ENCODE peak calls at places on chromosomes 12 and 14, in nine cellular contexts. One of them, this sample, is unnamed.

GRCh38 chr12:100576311-100577036 is 3.0 kb downstream of the GAS2L3 start:
- DNase-seq in CD8-positive, alpha-beta T cell: no peak
- DNase-seq in left lung: no peak
- DNase-seq in GM23248: peak
- DNase-seq in tibial artery: no peak
- DNase-seq in Peyer's patch: no peak
- DNase-seq in OCI-LY7: no peak
- DNase-seq in pancreas: no peak
- DNase-seq in fibroblast of lung: peak
- DNase-seq in this sample: no peak

GRCh38 chr12:56296207-56296785 is 3.8 kb downstream of the CS start:
- DNase-seq in CD8-positive, alpha-beta T cell: no peak
- DNase-seq in left lung: no peak
- DNase-seq in GM23248: no peak
- DNase-seq in tibial artery: no peak
- DNase-seq in Peyer's patch: no peak
- DNase-seq in OCI-LY7: no peak
- DNase-seq in pancreas: no peak
- DNase-seq in fibroblast of lung: no peak
- DNase-seq in this sample: no peak

GRCh38 chr12:92905258-92905810 is 23.8 kb downstream of the EEA1 start:
- DNase-seq in CD8-positive, alpha-beta T cell: no peak
- DNase-seq in left lung: no peak
- DNase-seq in GM23248: no peak
- DNase-seq in tibial artery: no peak
- DNase-seq in Peyer's patch: no peak
- DNase-seq in OCI-LY7: no peak
- DNase-seq in pancreas: no peak
- DNase-seq in fibroblast of lung: no peak
- DNase-seq in this sample: no peak

GRCh38 chr12:52005903-52006703 is 643 bp upstream of the TAMALIN start:
- DNase-seq in CD8-positive, alpha-beta T cell: no peak
- DNase-seq in left lung: peak
- DNase-seq in GM23248: no peak
- DNase-seq in tibial artery: peak
- DNase-seq in Peyer's patch: peak
- DNase-seq in OCI-LY7: peak
- DNase-seq in pancreas: no peak
- DNase-seq in fibroblast of lung: no peak
- DNase-seq in this sample: no peak

GRCh38 chr12:95548056-95548538 is 3.2 kb downstream of the USP44 start:
- DNase-seq in CD8-positive, alpha-beta T cell: peak
- DNase-seq in left lung: peak
- DNase-seq in GM23248: peak
- DNase-seq in tibial artery: no peak
- DNase-seq in Peyer's patch: no peak
- DNase-seq in OCI-LY7: peak
- DNase-seq in pancreas: peak
- DNase-seq in fibroblast of lung: no peak
- DNase-seq in this sample: no peak

GRCh38 chr12:91274886-91275285 is 92.3 kb upstream of the DCN start:
- DNase-seq in CD8-positive, alpha-beta T cell: no peak
- DNase-seq in left lung: no peak
- DNase-seq in GM23248: peak
- DNase-seq in tibial artery: no peak
- DNase-seq in Peyer's patch: no peak
- DNase-seq in OCI-LY7: no peak
- DNase-seq in pancreas: no peak
- DNase-seq in fibroblast of lung: peak
- DNase-seq in this sample: no peak

GRCh38 chr14:82190812-82191211 is 657.2 kb upstream of the SEL1L start:
- DNase-seq in CD8-positive, alpha-beta T cell: no peak
- DNase-seq in left lung: no peak
- DNase-seq in GM23248: no peak
- DNase-seq in tibial artery: no peak
- DNase-seq in Peyer's patch: no peak
- DNase-seq in OCI-LY7: no peak
- DNase-seq in pancreas: no peak
- DNase-seq in fibroblast of lung: no peak
- DNase-seq in this sample: peak

GRCh38 chr12:47852096-47852571 is 32.4 kb upstream of the HDAC7 start:
- DNase-seq in CD8-positive, alpha-beta T cell: no peak
- DNase-seq in left lung: no peak
- DNase-seq in GM23248: no peak
- DNase-seq in tibial artery: peak
- DNase-seq in Peyer's patch: no peak
- DNase-seq in OCI-LY7: no peak
- DNase-seq in pancreas: no peak
- DNase-seq in fibroblast of lung: no peak
- DNase-seq in this sample: no peak

GRCh38 chr14:33592298-33592697 is 358.6 kb downstream of the EGLN3 start:
- DNase-seq in CD8-positive, alpha-beta T cell: no peak
- DNase-seq in left lung: no peak
- DNase-seq in GM23248: peak
- DNase-seq in tibial artery: no peak
- DNase-seq in Peyer's patch: no peak
- DNase-seq in OCI-LY7: no peak
- DNase-seq in pancreas: no peak
- DNase-seq in fibroblast of lung: peak
- DNase-seq in this sample: no peak

GRCh38 chr12:54759751-54760150 is 94.6 kb upstream of the MUCL1 start:
- DNase-seq in CD8-positive, alpha-beta T cell: no peak
- DNase-seq in left lung: no peak
- DNase-seq in GM23248: peak
- DNase-seq in tibial artery: no peak
- DNase-seq in Peyer's patch: no peak
- DNase-seq in OCI-LY7: peak
- DNase-seq in pancreas: no peak
- DNase-seq in fibroblast of lung: no peak
- DNase-seq in this sample: peak

GRCh38 chr12:100221523-100221922 is 20.9 kb downstream of the ACTR6 start:
- DNase-seq in CD8-positive, alpha-beta T cell: no peak
- DNase-seq in left lung: no peak
- DNase-seq in GM23248: no peak
- DNase-seq in tibial artery: no peak
- DNase-seq in Peyer's patch: no peak
- DNase-seq in OCI-LY7: no peak
- DNase-seq in pancreas: no peak
- DNase-seq in fibroblast of lung: no peak
- DNase-seq in this sample: no peak

GRCh38 chr12:53983580-53984572 is 1.1 kb upstream of the HOXC10 start:
- DNase-seq in CD8-positive, alpha-beta T cell: no peak
- DNase-seq in left lung: no peak
- DNase-seq in GM23248: no peak
- DNase-seq in tibial artery: no peak
- DNase-seq in Peyer's patch: no peak
- DNase-seq in OCI-LY7: no peak
- DNase-seq in pancreas: no peak
- DNase-seq in fibroblast of lung: no peak
- DNase-seq in this sample: no peak

GRCh38 chr12:26271889-26272492 is 76.6 kb downstream of the SSPN start:
- DNase-seq in CD8-positive, alpha-beta T cell: no peak
- DNase-seq in left lung: peak
- DNase-seq in GM23248: peak
- DNase-seq in tibial artery: peak
- DNase-seq in Peyer's patch: peak
- DNase-seq in OCI-LY7: no peak
- DNase-seq in pancreas: peak
- DNase-seq in fibroblast of lung: peak
- DNase-seq in this sample: no peak

GRCh38 chr12:18479266-18479665 is 217.9 kb downstream of the PIK3C2G start:
- DNase-seq in CD8-positive, alpha-beta T cell: no peak
- DNase-seq in left lung: no peak
- DNase-seq in GM23248: no peak
- DNase-seq in tibial artery: no peak
- DNase-seq in Peyer's patch: no peak
- DNase-seq in OCI-LY7: no peak
- DNase-seq in pancreas: no peak
- DNase-seq in fibroblast of lung: no peak
- DNase-seq in this sample: no peak

GRCh38 chr14:50801706-50802105 is 29.3 kb downstream of the NIN start:
- DNase-seq in CD8-positive, alpha-beta T cell: no peak
- DNase-seq in left lung: no peak
- DNase-seq in GM23248: peak
- DNase-seq in tibial artery: no peak
- DNase-seq in Peyer's patch: no peak
- DNase-seq in OCI-LY7: no peak
- DNase-seq in pancreas: no peak
- DNase-seq in fibroblast of lung: peak
- DNase-seq in this sample: no peak

GRCh38 chr14:70888681-70889175 is 18.5 kb upstream of the PCNX1 start:
- DNase-seq in CD8-positive, alpha-beta T cell: no peak
- DNase-seq in left lung: no peak
- DNase-seq in GM23248: peak
- DNase-seq in tibial artery: no peak
- DNase-seq in Peyer's patch: no peak
- DNase-seq in OCI-LY7: no peak
- DNase-seq in pancreas: no peak
- DNase-seq in fibroblast of lung: peak
- DNase-seq in this sample: no peak

DNA sequence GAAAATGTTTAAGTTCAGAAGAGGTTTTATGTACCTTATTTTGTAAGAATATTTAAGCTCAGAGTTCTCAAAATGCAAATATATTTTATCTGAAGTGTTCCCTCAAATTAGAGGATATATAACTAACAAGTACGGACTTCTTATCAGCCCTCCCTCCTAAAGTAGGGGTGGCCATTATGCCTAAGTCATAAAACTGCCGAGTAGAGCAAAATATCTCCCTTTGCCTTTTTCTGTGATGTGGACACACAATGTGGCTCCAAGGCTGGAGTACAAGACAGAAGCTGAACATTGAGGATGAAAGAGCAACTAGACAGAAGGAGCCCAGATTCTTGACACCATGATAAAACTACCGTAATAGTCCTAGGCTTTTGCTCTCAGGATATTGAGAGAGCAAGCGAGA is 120.9 kb downstream of the MED13L start:
- DNase-seq in CD8-positive, alpha-beta T cell: no peak
- DNase-seq in left lung: no peak
- DNase-seq in GM23248: no peak
- DNase-seq in tibial artery: no peak
- DNase-seq in Peyer's patch: no peak
- DNase-seq in OCI-LY7: no peak
- DNase-seq in pancreas: no peak
- DNase-seq in fibroblast of lung: no peak
- DNase-seq in this sample: no peak
- H3K27ac ChIP-seq in CD8-positive, alpha-beta T cell: no peak
- H3K27ac ChIP-seq in left lung: no peak
- H3K27ac ChIP-seq in GM23248: no peak
- H3K27ac ChIP-seq in tibial artery: no peak
- H3K27ac ChIP-seq in Peyer's patch: no peak
- H3K27ac ChIP-seq in OCI-LY7: no peak
- H3K27ac ChIP-seq in pancreas: no peak
- H3K27ac ChIP-seq in fibroblast of lung: no peak
- H3K27ac ChIP-seq in this sample: no peak

GRCh38 chr12:115464008-115464672 is 780.2 kb upstream of the TBX3 start:
- DNase-seq in CD8-positive, alpha-beta T cell: no peak
- DNase-seq in left lung: no peak
- DNase-seq in GM23248: no peak
- DNase-seq in tibial artery: no peak
- DNase-seq in Peyer's patch: no peak
- DNase-seq in OCI-LY7: no peak
- DNase-seq in pancreas: no peak
- DNase-seq in fibroblast of lung: no peak
- DNase-seq in this sample: no peak

GRCh38 chr12:115466076-115466475 is 782.1 kb upstream of the TBX3 start:
- DNase-seq in CD8-positive, alpha-beta T cell: no peak
- DNase-seq in left lung: no peak
- DNase-seq in GM23248: no peak
- DNase-seq in tibial artery: no peak
- DNase-seq in Peyer's patch: no peak
- DNase-seq in OCI-LY7: no peak
- DNase-seq in pancreas: no peak
- DNase-seq in fibroblast of lung: peak
- DNase-seq in this sample: no peak

GRCh38 chr12:115461401-115461800 is 777.4 kb upstream of the TBX3 start:
- DNase-seq in CD8-positive, alpha-beta T cell: no peak
- DNase-seq in left lung: no peak
- DNase-seq in GM23248: no peak
- DNase-seq in tibial artery: no peak
- DNase-seq in Peyer's patch: no peak
- DNase-seq in OCI-LY7: no peak
- DNase-seq in pancreas: no peak
- DNase-seq in fibroblast of lung: no peak
- DNase-seq in this sample: no peak

GRCh38 chr12:115467531-115467930 is 783.6 kb upstream of the TBX3 start:
- DNase-seq in CD8-positive, alpha-beta T cell: no peak
- DNase-seq in left lung: no peak
- DNase-seq in GM23248: peak
- DNase-seq in tibial artery: no peak
- DNase-seq in Peyer's patch: no peak
- DNase-seq in OCI-LY7: no peak
- DNase-seq in pancreas: no peak
- DNase-seq in fibroblast of lung: peak
- DNase-seq in this sample: no peak

DNA sequence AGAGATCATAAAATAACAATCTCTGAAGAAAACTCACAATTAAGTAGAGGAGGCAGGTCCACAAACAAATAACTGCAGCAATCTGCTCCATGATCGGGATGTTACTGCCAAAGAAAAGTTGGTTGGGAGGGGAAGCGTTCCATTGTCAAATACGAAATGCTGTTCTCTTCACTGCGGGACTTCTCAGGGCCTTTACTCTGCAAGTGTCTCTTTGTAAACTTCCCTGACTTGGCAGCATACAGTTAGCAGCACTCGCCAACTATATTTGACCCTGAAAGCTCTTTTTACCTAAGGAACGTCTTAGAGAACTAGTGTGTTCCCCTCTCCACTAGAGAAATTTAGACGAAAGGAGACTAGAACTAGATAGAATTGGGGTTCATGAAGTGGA is 780.7 kb upstream of the TBX3 start:
- DNase-seq in CD8-positive, alpha-beta T cell: no peak
- DNase-seq in left lung: no peak
- DNase-seq in GM23248: no peak
- DNase-seq in tibial artery: no peak
- DNase-seq in Peyer's patch: no peak
- DNase-seq in OCI-LY7: no peak
- DNase-seq in pancreas: no peak
- DNase-seq in fibroblast of lung: no peak
- DNase-seq in this sample: no peak
- H3K27ac ChIP-seq in CD8-positive, alpha-beta T cell: no peak
- H3K27ac ChIP-seq in left lung: no peak
- H3K27ac ChIP-seq in GM23248: no peak
- H3K27ac ChIP-seq in tibial artery: no peak
- H3K27ac ChIP-seq in Peyer's patch: no peak
- H3K27ac ChIP-seq in OCI-LY7: no peak
- H3K27ac ChIP-seq in pancreas: no peak
- H3K27ac ChIP-seq in fibroblast of lung: no peak
- H3K27ac ChIP-seq in this sample: no peak

GRCh38 chr12:116318738-116319050 is 41.2 kb upstream of the MED13L start:
- DNase-seq in CD8-positive, alpha-beta T cell: no peak
- DNase-seq in left lung: no peak
- DNase-seq in GM23248: no peak
- DNase-seq in tibial artery: no peak
- DNase-seq in Peyer's patch: no peak
- DNase-seq in OCI-LY7: no peak
- DNase-seq in pancreas: no peak
- DNase-seq in fibroblast of lung: no peak
- DNase-seq in this sample: no peak
- H3K27ac ChIP-seq in CD8-positive, alpha-beta T cell: no peak
- H3K27ac ChIP-seq in left lung: no peak
- H3K27ac ChIP-seq in GM23248: peak
- H3K27ac ChIP-seq in tibial artery: peak
- H3K27ac ChIP-seq in Peyer's patch: no peak
- H3K27ac ChIP-seq in OCI-LY7: no peak
- H3K27ac ChIP-seq in pancreas: no peak
- H3K27ac ChIP-seq in fibroblast of lung: peak
- H3K27ac ChIP-seq in this sample: no peak

GRCh38 chr14:39025810-39026627 is 77.0 kb downstream of the SEC23A start:
- DNase-seq in CD8-positive, alpha-beta T cell: no peak
- DNase-seq in left lung: no peak
- DNase-seq in GM23248: peak
- DNase-seq in tibial artery: no peak
- DNase-seq in Peyer's patch: no peak
- DNase-seq in OCI-LY7: no peak
- DNase-seq in pancreas: no peak
- DNase-seq in fibroblast of lung: no peak
- DNase-seq in this sample: no peak
- H3K27ac ChIP-seq in CD8-positive, alpha-beta T cell: no peak
- H3K27ac ChIP-seq in left lung: no peak
- H3K27ac ChIP-seq in GM23248: no peak
- H3K27ac ChIP-seq in tibial artery: no peak
- H3K27ac ChIP-seq in Peyer's patch: no peak
- H3K27ac ChIP-seq in OCI-LY7: no peak
- H3K27ac ChIP-seq in pancreas: no peak
- H3K27ac ChIP-seq in fibroblast of lung: no peak
- H3K27ac ChIP-seq in this sample: no peak